ENCODE peak calls at places on chromosomes 4 and X, in five cellular contexts. Q is thyroid gland, A is A549, W is stomach, F is hepatocyte. R is an unnamed sample. For H3K9me3, the result is how much of the 10 kb centered on the place peaks cover.

GRCh38 chr4:15717647-15718416 is 15.0 kb downstream of the BST1 start:
- DNase-seq in W (no peak), A (no peak), Q (no peak), F (no peak), R (no peak)

GRCh38 chr4:145937990-145938611 is 522 bp downstream of the ZNF827 start:
- DNase-seq in W (no peak), Q (peak), F (peak), A (peak), R (no peak)

GRCh38 chr4:78634011-78634664 is 82.6 kb downstream of the ANXA3 start:
- DNase-seq in Q (peak), A (no peak), W (no peak), F (no peak), R (no peak)

GRCh38 chr4:43757147-43757546 is 691.5 kb downstream of the KCTD8 start:
- DNase-seq in A (no peak), F (peak), Q (peak), W (peak), R (no peak)

GRCh38 chrX:13876652-13877051 is 59.8 kb upstream of the GPM6B start:
- DNase-seq in A (peak), W (no peak), Q (no peak), F (no peak), R (no peak)

GRCh38 chr4:28686618-28687017 is 1826.0 kb downstream of the STIM2 start:
- DNase-seq in A (peak), W (peak), F (peak), Q (no peak), R (no peak)

GRCh38 chr4:123741906-123742305 is 345.3 kb downstream of the SPRY1 start:
- DNase-seq in W (no peak), A (no peak), F (no peak), Q (no peak), R (no peak)

GRCh38 chrX:31633349-31633748 is 561.5 kb upstream of the FTHL17 start:
- DNase-seq in W (no peak), A (no peak), F (no peak), Q (no peak), R (no peak)

DNA sequence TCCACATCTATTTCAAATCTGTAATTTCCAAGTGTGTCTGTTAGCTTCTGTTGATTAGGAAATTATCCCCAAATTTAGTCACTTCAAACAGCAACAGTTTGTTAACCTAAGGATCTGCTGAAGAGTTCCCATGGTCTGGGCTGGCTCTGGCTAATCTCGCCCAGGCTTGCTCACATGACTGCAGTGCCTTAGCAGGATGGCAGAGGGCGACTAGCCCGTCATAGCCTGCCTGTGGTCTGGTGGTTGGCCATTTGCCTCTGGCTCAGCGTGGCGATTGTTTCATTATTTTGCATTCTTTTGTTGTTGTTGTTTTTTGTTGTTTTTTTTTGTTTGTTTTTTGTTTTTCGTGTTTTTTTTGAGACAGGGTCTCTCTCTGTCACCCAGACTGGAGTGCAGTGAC is 264.0 kb downstream of the TRIML1 start:
- DNase-seq in Q (no peak), F (no peak), W (no peak), A (no peak), R (no peak)
- TF ChIP-seq CTCF in Q (no peak), F (no peak), W (no peak), A (no peak), R (no peak)

DNA sequence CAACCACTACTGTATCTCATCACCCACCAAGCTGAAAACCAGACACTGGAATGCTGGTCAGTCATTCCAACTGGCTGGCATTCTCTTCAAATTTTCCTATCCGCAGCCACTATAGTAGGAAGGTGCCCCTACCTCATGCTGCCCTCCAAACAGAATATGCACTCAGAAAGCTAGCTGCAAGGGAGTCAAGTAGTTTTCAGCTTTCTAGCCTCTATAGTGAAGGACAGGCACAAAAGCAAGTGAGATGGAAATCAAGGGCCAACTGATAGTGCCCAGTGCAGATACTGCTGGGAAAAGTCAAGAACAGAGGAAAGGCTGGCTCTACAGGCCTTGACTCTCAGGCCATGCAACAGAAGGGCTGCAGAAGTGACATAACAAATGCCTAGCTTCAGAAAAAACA is 47.2 kb downstream of the BCOR start:
- DNase-seq in A (peak), W (no peak), Q (no peak), F (no peak), R (no peak)
- H3K9me3 ChIP-seq in A (under half), W (half or more), Q (under half), F (under half), R (under half)

DNA sequence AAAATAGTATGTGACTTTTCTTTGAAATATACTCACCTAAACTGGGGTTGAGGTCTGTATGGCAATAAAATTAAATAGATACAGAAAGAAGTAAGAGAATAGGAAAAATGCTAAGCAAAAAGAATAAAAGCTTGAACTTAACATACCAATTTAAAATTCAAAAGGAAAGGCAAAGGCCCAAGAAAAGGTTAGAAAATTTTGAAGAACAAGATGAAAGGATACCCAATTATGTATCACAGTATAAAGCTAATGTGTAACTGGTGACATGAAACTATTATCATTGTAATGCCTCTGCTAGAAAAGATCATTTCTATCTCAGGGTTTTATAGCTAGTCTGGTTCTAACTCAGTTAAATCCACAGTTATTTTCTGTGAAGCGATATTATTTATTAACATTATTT is 99.1 kb downstream of the PDLIM5 start:
- DNase-seq in F (no peak), Q (no peak), A (no peak), W (no peak), R (no peak)
- H3K27ac ChIP-seq in F (no peak), Q (no peak), A (no peak), W (no peak), R (no peak)

DNA sequence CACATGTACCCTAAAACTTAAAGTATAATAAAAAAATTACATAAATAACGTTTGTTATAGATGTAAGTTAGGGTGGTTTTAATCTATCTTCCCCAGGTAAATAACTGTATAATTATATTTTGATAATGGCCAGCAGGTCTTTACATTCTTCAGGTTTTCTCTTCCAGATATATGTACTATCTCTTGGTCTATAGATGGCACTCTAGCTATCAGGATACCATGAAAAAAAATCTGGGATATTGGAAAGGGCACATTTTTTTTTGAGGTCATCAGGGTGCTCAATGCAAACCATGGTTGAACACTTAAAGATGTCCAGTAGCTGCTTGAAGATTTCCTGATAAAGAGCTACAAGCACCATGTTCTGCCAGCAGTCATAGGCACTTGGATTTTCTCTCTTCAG is 15.6 kb upstream of the ADH4 start:
- DNase-seq in A (no peak), F (no peak), Q (no peak), W (no peak), R (no peak)
- TF ChIP-seq CTCF in A (peak), F (no peak), Q (no peak), W (no peak), R (no peak)

GRCh38 chrX:151742311-151742710 is 7.8 kb downstream of the CNGA2 start:
- DNase-seq in Q (no peak), A (no peak), W (no peak), F (no peak), R (no peak)

GRCh38 chrX:151743651-151744470 is 9.3 kb downstream of the CNGA2 start:
- DNase-seq in W (no peak), F (no peak), A (no peak), Q (no peak), R (no peak)

GRCh38 chrX:151741606-151742005 is 7.1 kb downstream of the CNGA2 start:
- DNase-seq in W (no peak), Q (no peak), A (no peak), F (no peak), R (no peak)

GRCh38 chrX:151746502-151746901 is 12.0 kb downstream of the CNGA2 start:
- DNase-seq in Q (no peak), A (no peak), W (no peak), F (no peak), R (no peak)

GRCh38 chrX:151745651-151746050 is 11.1 kb downstream of the CNGA2 start:
- DNase-seq in Q (no peak), W (no peak), A (no peak), F (no peak), R (no peak)
- H3K9me3 ChIP-seq in Q (under half), W (under half), A (under half), F (under half), R (under half)

GRCh38 chrX:17440258-17440657 is 65.3 kb downstream of the NHS start:
- DNase-seq in Q (no peak), F (no peak), A (no peak), W (no peak), R (no peak)
- H3K27ac ChIP-seq in Q (no peak), F (peak), A (no peak), W (no peak), R (no peak)

DNA sequence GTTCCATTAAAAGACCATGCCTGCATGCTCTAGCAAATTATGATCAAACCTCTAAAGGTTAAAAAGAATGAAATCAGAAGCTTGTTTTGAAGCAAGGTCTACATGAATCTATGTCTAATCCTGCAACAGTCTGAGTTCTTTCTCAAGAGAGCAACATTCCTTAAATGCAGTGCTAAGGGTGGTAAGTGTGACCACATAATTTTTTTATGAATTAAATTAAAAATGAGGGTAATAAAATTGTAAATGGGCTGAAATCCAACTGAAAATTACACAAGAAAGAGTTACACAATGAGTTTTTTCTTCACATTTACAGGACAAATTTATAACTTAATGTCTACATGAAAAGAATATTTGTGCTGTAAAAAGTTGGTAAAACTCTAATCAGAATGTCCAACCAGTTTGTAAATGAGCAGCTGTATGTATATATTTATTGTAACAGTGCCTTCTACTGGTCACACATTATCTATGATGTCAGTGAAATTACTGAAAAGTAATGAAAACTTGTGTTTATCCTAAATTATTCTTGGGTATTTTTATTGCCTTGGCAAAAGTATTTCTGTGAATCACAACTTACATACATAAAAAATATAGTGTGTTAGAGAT is 336.3 kb upstream of the PITX2 start:
- DNase-seq in W (no peak), Q (no peak), A (peak), F (peak), R (no peak)
- TF ChIP-seq CTCF in W (no peak), Q (no peak), A (peak), F (peak), R (no peak)

DNA sequence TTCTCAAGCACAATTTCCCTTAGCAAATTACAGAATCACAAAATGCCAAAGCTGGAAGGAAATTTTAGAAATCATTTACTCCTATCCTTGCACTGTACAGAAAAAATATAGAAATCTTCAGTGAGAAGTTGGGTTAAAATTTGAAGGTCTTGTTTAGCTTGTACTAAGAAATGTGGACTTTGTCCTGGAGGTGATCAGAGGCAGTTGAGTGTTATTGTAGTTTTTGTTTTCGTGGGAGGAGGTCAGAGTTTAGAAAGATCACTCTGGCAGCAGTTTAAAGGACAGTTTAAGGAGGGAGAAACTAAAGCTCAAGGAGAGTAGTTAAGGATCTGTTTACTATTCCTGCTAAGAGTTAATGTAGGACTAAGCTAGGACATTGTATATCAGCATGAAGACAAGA is 54.4 kb upstream of the CXorf51B start:
- DNase-seq in Q (no peak), F (no peak), A (no peak), W (no peak), R (no peak)
- H3K9me3 ChIP-seq in Q (under half), F (under half), A (under half), W (under half), R (under half)

R was measured in lung.